ENCODE peak calls at places on chromosomes 5 and 9, in eight cellular contexts. M is PC-3; W is neuronal stem cell; R is left ventricle myocardium inferior; H is mammary epithelial cell; S is neural progenitor cell; Z is Panc1; D is CD8-positive, alpha-beta memory T cell. V is an unnamed sample.

GRCh38 chr5:124963236-124963929 is 216.9 kb upstream of the ZNF608 start:
- DNase-seq in W (no peak), H (peak), D (no peak), R (no peak), M (peak), Z (no peak), S (peak), V (no peak)

GRCh38 chr9:115882911-115883310 is 270.7 kb upstream of the PAPPA start:
- DNase-seq in Z (no peak), R (no peak), D (no peak), W (no peak), M (no peak), H (no peak), S (no peak), V (no peak)

GRCh38 chr5:15992918-15993317 is 186.7 kb downstream of the MARCHF11 start:
- DNase-seq in H (peak), S (no peak), D (no peak), Z (no peak), R (no peak), W (no peak), M (peak), V (peak)

GRCh38 chr9:96660693-96661248 is 5.7 kb upstream of the PRXL2C start:
- DNase-seq in R (no peak), W (no peak), S (no peak), D (no peak), Z (no peak), M (no peak), H (no peak), V (no peak)

GRCh38 chr9:109455391-109455790 is 42.7 kb downstream of the PTPN3 start:
- DNase-seq in D (no peak), S (peak), Z (no peak), H (no peak), M (no peak), W (no peak), R (no peak), V (no peak)

GRCh38 chr9:13688990-13689600 is 409.6 kb upstream of the MPDZ start:
- DNase-seq in Z (no peak), H (peak), S (no peak), D (no peak), M (peak), W (no peak), R (peak), V (no peak)

GRCh38 chr5:10902145-10902544 is 141.1 kb upstream of the DAP start:
- DNase-seq in Z (no peak), H (no peak), W (no peak), S (no peak), D (no peak), R (no peak), M (peak), V (no peak)

GRCh38 chr5:171543486-171543885 is 124.0 kb downstream of the FGF18 start:
- DNase-seq in Z (no peak), D (no peak), H (no peak), R (no peak), W (no peak), M (peak), S (no peak), V (no peak)

GRCh38 chr9:1050125-1050895 is at the start of gene DMRT2:
- DNase-seq in W (peak), D (no peak), S (no peak), Z (no peak), R (peak), H (peak), M (no peak), V (peak)

GRCh38 chr5:159943331-159943730 is 27.0 kb downstream of the ADRA1B start:
- DNase-seq in Z (no peak), M (no peak), H (no peak), R (no peak), D (no peak), W (no peak), S (peak), V (no peak)

GRCh38 chr9:98885575-98886292 is 58.0 kb upstream of the COL15A1 start:
- DNase-seq in H (no peak), W (no peak), D (no peak), M (no peak), Z (no peak), S (no peak), R (no peak), V (no peak)

GRCh38 chr5:1946776-1947175 is 64.1 kb upstream of the IRX4 start:
- DNase-seq in H (no peak), Z (no peak), R (peak), W (no peak), D (no peak), S (no peak), M (no peak), V (no peak)

GRCh38 chr9:4508907-4509589 is 18.8 kb downstream of the SLC1A1 start:
- DNase-seq in H (peak), D (no peak), R (no peak), S (no peak), Z (no peak), M (no peak), W (no peak), V (peak)

GRCh38 chr5:1761453-1761755 is 38.2 kb downstream of the MRPL36 start:
- DNase-seq in D (no peak), S (no peak), R (no peak), Z (no peak), W (no peak), H (no peak), M (no peak), V (no peak)

GRCh38 chr9:105683688-105684275 is 10.6 kb upstream of the TMEM38B start:
- DNase-seq in M (no peak), Z (no peak), R (no peak), D (no peak), W (no peak), H (no peak), S (no peak), V (no peak)

GRCh38 chr9:99368341-99369326 is 146.6 kb downstream of the SEC61B start:
- DNase-seq in H (peak), S (peak), W (peak), M (peak), R (peak), D (no peak), Z (no peak), V (no peak)

GRCh38 chr9:114405294-114406034 is 17.7 kb upstream of the AKNA start:
- DNase-seq in R (peak), Z (no peak), H (peak), W (peak), M (peak), S (peak), D (peak), V (no peak)

GRCh38 chr9:4864698-4865097 is 72.0 kb downstream of the RCL1 start:
- DNase-seq in S (no peak), H (no peak), Z (no peak), W (no peak), R (no peak), M (no peak), D (no peak), V (no peak)

GRCh38 chr9:124220551-124221451 is 36.9 kb upstream of the NEK6 start:
- DNase-seq in D (no peak), M (peak), Z (no peak), S (no peak), W (no peak), R (no peak), H (peak), V (no peak)

GRCh38 chr9:119736478-119737454 is 367.5 kb upstream of the BRINP1 start:
- DNase-seq in W (no peak), M (no peak), D (no peak), H (no peak), Z (no peak), R (no peak), S (no peak), V (no peak)

GRCh38 chr5:139137703-139138102 is 60.5 kb downstream of the SIL1 start:
- DNase-seq in D (no peak), S (peak), W (no peak), M (peak), H (peak), R (no peak), Z (no peak), V (peak)

GRCh38 chr5:92332039-92332438 is 948.9 kb upstream of the ARRDC3 start:
- DNase-seq in W (no peak), S (no peak), R (no peak), H (peak), D (no peak), Z (no peak), M (peak), V (no peak)

GRCh38 chr9:1978941-1979340 is 36.2 kb upstream of the SMARCA2 start:
- DNase-seq in M (no peak), H (peak), Z (no peak), R (no peak), W (no peak), D (no peak), S (no peak), V (peak)

GRCh38 chr5:172733179-172733973 is 37.6 kb downstream of the DUSP1 start:
- DNase-seq in M (no peak), W (no peak), S (peak), Z (no peak), D (no peak), H (peak), R (peak), V (peak)

GRCh38 chr9:14395300-14396082 is 81.5 kb upstream of the NFIB start:
- DNase-seq in Z (no peak), W (no peak), M (no peak), D (no peak), H (no peak), S (no peak), R (peak), V (no peak)

GRCh38 chr9:94922098-94922607 is 195.7 kb downstream of the AOPEP start:
- DNase-seq in D (no peak), H (peak), S (no peak), M (peak), Z (no peak), R (no peak), W (no peak), V (no peak)

GRCh38 chr5:139131881-139132480 is 66.2 kb downstream of the SIL1 start:
- DNase-seq in H (no peak), W (no peak), S (no peak), R (no peak), M (no peak), D (no peak), Z (no peak), V (no peak)

GRCh38 chr5:108639356-108639755 is 108.3 kb upstream of the FER start:
- DNase-seq in R (no peak), H (no peak), S (no peak), D (no peak), W (no peak), Z (no peak), M (no peak), V (no peak)

GRCh38 chr9:136202449-136203405 is 2.2 kb downstream of the LHX3 start:
- DNase-seq in M (no peak), R (no peak), Z (no peak), W (no peak), S (no peak), H (no peak), D (no peak), V (no peak)

GRCh38 chr9:28916348-28916747 is 1343.1 kb upstream of the C9orf72 start:
- DNase-seq in M (no peak), D (no peak), R (no peak), W (no peak), H (no peak), S (no peak), Z (no peak), V (no peak)

GRCh38 chr9:93996367-93996766 is 41.2 kb upstream of the BARX1 start:
- DNase-seq in Z (no peak), M (no peak), H (no peak), R (no peak), W (no peak), S (no peak), D (no peak), V (no peak)

GRCh38 chr9:95826183-95826838 is 49.2 kb upstream of the ERCC6L2 start:
- DNase-seq in Z (no peak), S (no peak), H (no peak), R (no peak), M (no peak), W (no peak), D (no peak), V (no peak)

GRCh38 chr9:73761905-73762304 is 610.2 kb downstream of the ANXA1 start:
- DNase-seq in R (no peak), M (no peak), D (no peak), S (no peak), W (no peak), H (no peak), Z (no peak), V (no peak)

GRCh38 chr5:32490972-32491557 is 46.5 kb upstream of the ZFR start:
- DNase-seq in Z (no peak), W (no peak), H (no peak), R (no peak), S (no peak), D (no peak), M (no peak), V (no peak)

GRCh38 chr9:106954974-106955850 is 92.2 kb downstream of the ZNF462 start:
- DNase-seq in D (no peak), S (no peak), H (no peak), W (no peak), Z (no peak), R (no peak), M (peak), V (no peak)

GRCh38 chr5:38330207-38330606 is 71.8 kb downstream of the EGFLAM start:
- DNase-seq in H (no peak), D (no peak), Z (no peak), W (no peak), M (no peak), R (no peak), S (no peak), V (no peak)

GRCh38 chr9:84669008-84669292 is 579 bp upstream of the NTRK2 start:
- DNase-seq in M (no peak), W (no peak), D (no peak), S (no peak), R (no peak), H (no peak), Z (no peak), V (no peak)

DNA sequence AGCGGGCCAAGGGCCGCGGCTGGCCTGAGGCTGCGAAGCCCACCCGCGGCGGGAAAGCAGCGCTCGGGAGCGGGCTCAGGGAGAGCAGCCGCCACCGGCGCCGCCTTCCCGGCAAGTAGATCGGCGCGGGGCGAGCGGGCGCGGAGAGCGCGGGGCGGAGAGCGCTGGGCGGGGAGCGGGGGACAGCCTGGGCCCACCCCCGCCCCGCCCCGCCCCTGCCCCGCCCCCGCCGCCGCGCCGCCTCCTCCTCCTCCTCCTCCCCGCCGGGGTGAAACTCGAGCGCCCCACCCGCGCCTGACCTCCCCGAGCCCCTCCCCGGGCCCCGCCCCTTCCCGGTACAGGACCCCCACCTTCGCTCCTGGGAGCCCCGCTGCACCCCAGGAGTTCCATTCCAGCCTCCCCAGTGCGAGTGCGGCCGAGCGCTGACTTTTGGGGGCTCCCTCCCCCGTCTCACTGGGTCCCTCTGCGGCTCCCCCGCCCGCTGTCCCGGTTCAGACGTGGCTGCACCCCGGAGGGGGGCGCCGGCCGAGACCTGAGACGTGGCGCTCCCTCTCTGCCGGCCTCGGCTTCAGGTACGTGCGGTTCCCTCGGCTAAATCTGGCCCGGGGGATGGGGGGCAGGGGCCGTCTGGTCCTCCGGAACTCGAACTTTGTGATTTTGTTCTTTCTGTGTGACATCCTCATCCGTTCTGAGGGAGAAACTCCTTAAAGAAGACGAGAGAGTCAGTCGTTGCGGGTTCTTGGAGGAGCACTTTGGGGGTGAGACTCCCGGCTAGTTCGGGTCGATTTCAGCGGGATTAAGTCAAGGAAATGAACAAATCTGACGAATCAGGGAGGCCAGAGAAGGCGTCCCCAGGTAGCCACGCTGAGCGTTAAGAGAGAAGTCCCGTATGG is at the start of gene SEMA5A:
- DNase-seq in R (peak), W (peak), M (peak), H (peak), S (peak), D (peak), Z (no peak), V (no peak)
- H3K27ac ChIP-seq in R (peak), W (peak), M (no peak), H (peak), S (no peak), D (no peak), Z (no peak), V (peak)

GRCh38 chr5:150515446-150515845 is 7.5 kb downstream of the NDST1 start:
- DNase-seq in S (no peak), H (no peak), R (no peak), W (no peak), M (no peak), D (no peak), Z (no peak), V (no peak)
- H3K27ac ChIP-seq in S (no peak), H (no peak), R (peak), W (no peak), M (peak), D (no peak), Z (peak), V (peak)

DNA sequence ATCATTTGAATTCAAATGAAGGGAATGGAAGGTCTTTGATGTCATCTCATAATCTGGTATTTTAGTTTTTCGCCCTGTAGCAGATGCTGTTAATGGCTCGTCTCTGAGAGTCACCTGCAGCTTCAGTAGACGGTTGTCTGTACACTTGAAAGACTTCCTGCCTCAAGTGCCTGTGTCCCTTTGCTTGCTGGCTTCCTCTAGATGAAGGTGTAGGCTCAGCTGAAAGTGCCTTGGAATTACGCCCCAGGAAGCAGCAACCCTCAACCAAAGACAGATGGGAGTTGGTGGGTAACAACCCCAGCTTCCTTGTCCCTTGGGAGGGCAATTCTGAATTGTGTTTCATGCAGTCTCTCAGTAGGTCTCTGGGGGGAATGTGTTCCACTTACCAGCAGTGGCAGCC is 395.7 kb downstream of the DMAC1 start:
- DNase-seq in M (no peak), Z (no peak), W (no peak), H (no peak), S (no peak), R (no peak), D (no peak), V (no peak)
- H3K27ac ChIP-seq in M (no peak), Z (no peak), W (no peak), H (no peak), S (no peak), R (no peak), D (no peak), V (no peak)

GRCh38 chr5:65749221-65749844 is 27.3 kb downstream of the NLN start:
- DNase-seq in D (no peak), S (no peak), W (no peak), Z (no peak), R (no peak), M (no peak), H (no peak), V (no peak)
- H3K27ac ChIP-seq in D (no peak), S (no peak), W (no peak), Z (no peak), R (no peak), M (no peak), H (no peak), V (no peak)

DNA sequence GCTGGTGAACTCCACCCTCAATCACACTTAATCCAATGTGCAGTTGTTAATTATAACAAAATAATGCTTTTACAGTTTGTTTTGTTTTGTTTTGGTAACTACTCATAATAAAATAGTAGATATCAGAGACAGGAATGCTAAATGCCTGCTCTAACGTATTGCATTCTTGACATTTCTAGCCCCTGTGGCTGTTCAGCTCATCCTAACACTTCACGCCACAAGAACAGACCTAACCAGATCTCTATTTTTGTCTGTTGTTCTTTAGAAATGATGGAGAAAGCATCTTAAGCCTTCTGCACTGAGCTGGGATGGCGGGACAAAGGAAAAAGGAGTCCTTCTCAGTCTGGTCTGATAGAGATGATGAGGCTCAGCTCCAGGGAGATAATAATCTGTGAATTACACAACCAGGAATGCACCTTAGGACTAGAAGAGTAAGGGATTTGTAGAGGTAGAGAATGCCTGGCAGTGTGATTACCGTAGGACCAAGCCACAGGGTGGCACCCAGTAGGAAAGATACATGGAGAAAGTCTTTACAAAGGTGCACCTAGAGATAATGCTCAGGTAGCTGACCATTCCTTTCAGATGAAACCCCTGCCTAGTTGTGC is 628.8 kb downstream of the PDE4D start:
- DNase-seq in D (no peak), W (no peak), S (peak), H (peak), M (no peak), Z (no peak), R (no peak), V (no peak)
- H3K27ac ChIP-seq in D (no peak), W (no peak), S (no peak), H (no peak), M (no peak), Z (no peak), R (peak), V (no peak)

DNA sequence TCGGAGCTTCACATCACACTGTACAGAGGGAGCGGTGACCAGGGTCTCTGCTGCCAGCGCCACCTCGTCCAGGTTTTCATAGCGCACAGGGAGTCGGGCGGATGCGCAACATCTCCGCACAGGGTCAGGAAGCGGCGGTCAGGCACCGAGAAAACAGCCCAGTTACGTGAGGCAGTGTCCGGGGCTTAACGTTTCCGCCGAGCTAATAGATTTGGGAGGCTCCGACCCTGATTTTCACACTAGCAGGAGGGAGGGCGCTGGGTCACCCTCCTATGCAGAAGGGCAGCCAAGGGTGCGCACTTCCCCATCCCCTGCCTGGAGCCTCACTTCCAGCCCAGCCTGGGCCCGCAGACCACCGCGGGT is 13.7 kb downstream of the BTNL9 start:
- DNase-seq in W (no peak), Z (no peak), M (peak), R (no peak), S (peak), H (no peak), D (no peak), V (no peak)
- H3K27ac ChIP-seq in W (no peak), Z (peak), M (no peak), R (peak), S (no peak), H (no peak), D (no peak), V (no peak)

V was measured in epithelial cell of prostate.